ENCODE peak calls at places on chromosomes 12 and 14, in seven cellular contexts. One of them, this sample, is unnamed.

GRCh38 chr12:76784600-76785051 is 20.7 kb downstream of the ZDHHC17 start:
- DNase-seq in cardiac fibroblast: peak
- DNase-seq in NCI-H1092 treated with DMSO at 0.1 percent for 48 hours: no peak
- DNase-seq in AG04450: peak
- DNase-seq in HT-29: no peak
- DNase-seq in GM12892: no peak
- DNase-seq in DMS53: no peak
- DNase-seq in this sample: no peak

GRCh38 chr14:35628989-35629388 is 95.0 kb downstream of the INSM2 start:
- DNase-seq in HT-29: no peak
- DNase-seq in cardiac fibroblast: no peak
- DNase-seq in AG04450: no peak
- DNase-seq in NCI-H1092 treated with DMSO at 0.1 percent for 48 hours: no peak
- DNase-seq in DMS53: no peak
- DNase-seq in GM12892: no peak
- DNase-seq in this sample: no peak

GRCh38 chr14:35406811-35407630 is 2.5 kb upstream of the NFKBIA start:
- DNase-seq in HT-29: peak
- DNase-seq in AG04450: no peak
- DNase-seq in GM12892: no peak
- DNase-seq in cardiac fibroblast: peak
- DNase-seq in DMS53: peak
- DNase-seq in NCI-H1092 treated with DMSO at 0.1 percent for 48 hours: peak
- DNase-seq in this sample: peak

GRCh38 chr12:14811486-14811885 is 2.5 kb downstream of the SMCO3 start:
- DNase-seq in DMS53: no peak
- DNase-seq in cardiac fibroblast: no peak
- DNase-seq in GM12892: no peak
- DNase-seq in HT-29: no peak
- DNase-seq in AG04450: no peak
- DNase-seq in NCI-H1092 treated with DMSO at 0.1 percent for 48 hours: no peak
- DNase-seq in this sample: no peak

GRCh38 chr14:58331111-58331510 is 32.8 kb downstream of the ARID4A start:
- DNase-seq in AG04450: peak
- DNase-seq in NCI-H1092 treated with DMSO at 0.1 percent for 48 hours: peak
- DNase-seq in GM12892: peak
- DNase-seq in HT-29: peak
- DNase-seq in DMS53: peak
- DNase-seq in cardiac fibroblast: peak
- DNase-seq in this sample: peak

GRCh38 chr12:90679674-90680073 is 275.3 kb downstream of the CCER1 start:
- DNase-seq in GM12892: no peak
- DNase-seq in cardiac fibroblast: no peak
- DNase-seq in HT-29: peak
- DNase-seq in DMS53: no peak
- DNase-seq in NCI-H1092 treated with DMSO at 0.1 percent for 48 hours: no peak
- DNase-seq in AG04450: no peak
- DNase-seq in this sample: no peak

GRCh38 chr12:6056406-6057211 is 67.9 kb downstream of the VWF start:
- DNase-seq in NCI-H1092 treated with DMSO at 0.1 percent for 48 hours: no peak
- DNase-seq in GM12892: no peak
- DNase-seq in AG04450: no peak
- DNase-seq in DMS53: no peak
- DNase-seq in cardiac fibroblast: no peak
- DNase-seq in HT-29: peak
- DNase-seq in this sample: peak

GRCh38 chr14:105021656-105022275 is 883 bp upstream of the CDCA4 start:
- DNase-seq in HT-29: peak
- DNase-seq in cardiac fibroblast: peak
- DNase-seq in AG04450: no peak
- DNase-seq in DMS53: peak
- DNase-seq in GM12892: no peak
- DNase-seq in NCI-H1092 treated with DMSO at 0.1 percent for 48 hours: peak
- DNase-seq in this sample: peak

GRCh38 chr12:3224530-3224903 is 147.3 kb downstream of the TSPAN9 start:
- DNase-seq in HT-29: no peak
- DNase-seq in NCI-H1092 treated with DMSO at 0.1 percent for 48 hours: no peak
- DNase-seq in DMS53: no peak
- DNase-seq in GM12892: no peak
- DNase-seq in AG04450: no peak
- DNase-seq in cardiac fibroblast: no peak
- DNase-seq in this sample: no peak

GRCh38 chr12:131375972-131376345 is 334.9 kb upstream of the SFSWAP start:
- DNase-seq in GM12892: no peak
- DNase-seq in HT-29: no peak
- DNase-seq in DMS53: no peak
- DNase-seq in NCI-H1092 treated with DMSO at 0.1 percent for 48 hours: no peak
- DNase-seq in AG04450: no peak
- DNase-seq in cardiac fibroblast: no peak
- DNase-seq in this sample: no peak

GRCh38 chr14:94342334-94342934 is 19.3 kb upstream of the SERPINA6 start:
- DNase-seq in cardiac fibroblast: peak
- DNase-seq in GM12892: no peak
- DNase-seq in AG04450: peak
- DNase-seq in HT-29: peak
- DNase-seq in NCI-H1092 treated with DMSO at 0.1 percent for 48 hours: peak
- DNase-seq in DMS53: peak
- DNase-seq in this sample: peak

GRCh38 chr14:21092147-21093011 is 6.1 kb downstream of the ZNF219 start:
- DNase-seq in cardiac fibroblast: peak
- DNase-seq in HT-29: peak
- DNase-seq in GM12892: peak
- DNase-seq in NCI-H1092 treated with DMSO at 0.1 percent for 48 hours: peak
- DNase-seq in DMS53: peak
- DNase-seq in AG04450: no peak
- DNase-seq in this sample: peak

GRCh38 chr14:23572841-23573240 is 5.2 kb upstream of the AP1G2 start:
- DNase-seq in HT-29: no peak
- DNase-seq in DMS53: no peak
- DNase-seq in AG04450: no peak
- DNase-seq in NCI-H1092 treated with DMSO at 0.1 percent for 48 hours: no peak
- DNase-seq in cardiac fibroblast: no peak
- DNase-seq in GM12892: no peak
- DNase-seq in this sample: no peak

GRCh38 chr12:56723889-56724659 is 1.0 kb downstream of the NACA start:
- DNase-seq in cardiac fibroblast: peak
- DNase-seq in DMS53: peak
- DNase-seq in GM12892: no peak
- DNase-seq in NCI-H1092 treated with DMSO at 0.1 percent for 48 hours: no peak
- DNase-seq in AG04450: peak
- DNase-seq in HT-29: peak
- DNase-seq in this sample: peak

This sample was measured in small intestine.